ENCODE peak calls at places on chromosomes 13 and 19, in ten cellular contexts. One of them, this sample, is unnamed. For H3K36me3, the result is how much of the 10 kb centered on the place peaks cover.

GRCh38 chr13:94620286-94620896 is 18.7 kb downstream of the GPR180 start:
- DNase-seq in SK-N-SH: peak
- DNase-seq in trophoblast cell: peak
- DNase-seq in psoas muscle: no peak
- DNase-seq in MG63: no peak
- DNase-seq in neural progenitor cell: peak
- DNase-seq in IMR-90: peak
- DNase-seq in CD4-positive, CD25-positive, alpha-beta regulatory T cell: peak
- DNase-seq in body of pancreas: peak
- DNase-seq in BE2C: peak
- DNase-seq in this sample: peak

GRCh38 chr19:17488593-17489391 is 18.5 kb downstream of the SLC27A1 start:
- DNase-seq in SK-N-SH: peak
- DNase-seq in trophoblast cell: peak
- DNase-seq in psoas muscle: peak
- DNase-seq in MG63: peak
- DNase-seq in neural progenitor cell: peak
- DNase-seq in IMR-90: no peak
- DNase-seq in CD4-positive, CD25-positive, alpha-beta regulatory T cell: peak
- DNase-seq in body of pancreas: peak
- DNase-seq in BE2C: peak
- DNase-seq in this sample: peak

GRCh38 chr13:74047925-74048324 is 86.3 kb downstream of the KLF12 start:
- DNase-seq in SK-N-SH: no peak
- DNase-seq in trophoblast cell: peak
- DNase-seq in psoas muscle: no peak
- DNase-seq in MG63: no peak
- DNase-seq in neural progenitor cell: peak
- DNase-seq in IMR-90: no peak
- DNase-seq in CD4-positive, CD25-positive, alpha-beta regulatory T cell: no peak
- DNase-seq in body of pancreas: no peak
- DNase-seq in BE2C: no peak
- DNase-seq in this sample: peak

GRCh38 chr19:53086949-53087348 is 16.3 kb downstream of the ZNF160 start:
- DNase-seq in SK-N-SH: no peak
- DNase-seq in trophoblast cell: no peak
- DNase-seq in psoas muscle: peak
- DNase-seq in MG63: no peak
- DNase-seq in neural progenitor cell: no peak
- DNase-seq in IMR-90: peak
- DNase-seq in CD4-positive, CD25-positive, alpha-beta regulatory T cell: no peak
- DNase-seq in body of pancreas: peak
- DNase-seq in BE2C: no peak
- DNase-seq in this sample: no peak

GRCh38 chr13:69474286-69474685 is 633.3 kb upstream of the ATXN8OS start:
- DNase-seq in SK-N-SH: no peak
- DNase-seq in trophoblast cell: peak
- DNase-seq in psoas muscle: no peak
- DNase-seq in MG63: no peak
- DNase-seq in neural progenitor cell: no peak
- DNase-seq in IMR-90: no peak
- DNase-seq in CD4-positive, CD25-positive, alpha-beta regulatory T cell: no peak
- DNase-seq in body of pancreas: no peak
- DNase-seq in BE2C: no peak
- DNase-seq in this sample: no peak

GRCh38 chr19:3467437-3468198 is 12.7 kb downstream of the SMIM24 start:
- DNase-seq in SK-N-SH: no peak
- DNase-seq in trophoblast cell: no peak
- DNase-seq in psoas muscle: no peak
- DNase-seq in MG63: no peak
- DNase-seq in neural progenitor cell: no peak
- DNase-seq in IMR-90: no peak
- DNase-seq in CD4-positive, CD25-positive, alpha-beta regulatory T cell: no peak
- DNase-seq in body of pancreas: no peak
- DNase-seq in BE2C: no peak
- DNase-seq in this sample: no peak

GRCh38 chr13:23488442-23488841 is 54.9 kb upstream of the SACS start:
- DNase-seq in SK-N-SH: peak
- DNase-seq in trophoblast cell: peak
- DNase-seq in psoas muscle: no peak
- DNase-seq in MG63: no peak
- DNase-seq in neural progenitor cell: no peak
- DNase-seq in IMR-90: peak
- DNase-seq in CD4-positive, CD25-positive, alpha-beta regulatory T cell: no peak
- DNase-seq in body of pancreas: no peak
- DNase-seq in BE2C: no peak
- DNase-seq in this sample: peak

GRCh38 chr13:110023729-110024645 is 237.6 kb upstream of the IRS2 start:
- DNase-seq in SK-N-SH: no peak
- DNase-seq in trophoblast cell: no peak
- DNase-seq in psoas muscle: no peak
- DNase-seq in MG63: no peak
- DNase-seq in neural progenitor cell: peak
- DNase-seq in IMR-90: peak
- DNase-seq in CD4-positive, CD25-positive, alpha-beta regulatory T cell: no peak
- DNase-seq in body of pancreas: peak
- DNase-seq in BE2C: no peak
- DNase-seq in this sample: no peak

DNA sequence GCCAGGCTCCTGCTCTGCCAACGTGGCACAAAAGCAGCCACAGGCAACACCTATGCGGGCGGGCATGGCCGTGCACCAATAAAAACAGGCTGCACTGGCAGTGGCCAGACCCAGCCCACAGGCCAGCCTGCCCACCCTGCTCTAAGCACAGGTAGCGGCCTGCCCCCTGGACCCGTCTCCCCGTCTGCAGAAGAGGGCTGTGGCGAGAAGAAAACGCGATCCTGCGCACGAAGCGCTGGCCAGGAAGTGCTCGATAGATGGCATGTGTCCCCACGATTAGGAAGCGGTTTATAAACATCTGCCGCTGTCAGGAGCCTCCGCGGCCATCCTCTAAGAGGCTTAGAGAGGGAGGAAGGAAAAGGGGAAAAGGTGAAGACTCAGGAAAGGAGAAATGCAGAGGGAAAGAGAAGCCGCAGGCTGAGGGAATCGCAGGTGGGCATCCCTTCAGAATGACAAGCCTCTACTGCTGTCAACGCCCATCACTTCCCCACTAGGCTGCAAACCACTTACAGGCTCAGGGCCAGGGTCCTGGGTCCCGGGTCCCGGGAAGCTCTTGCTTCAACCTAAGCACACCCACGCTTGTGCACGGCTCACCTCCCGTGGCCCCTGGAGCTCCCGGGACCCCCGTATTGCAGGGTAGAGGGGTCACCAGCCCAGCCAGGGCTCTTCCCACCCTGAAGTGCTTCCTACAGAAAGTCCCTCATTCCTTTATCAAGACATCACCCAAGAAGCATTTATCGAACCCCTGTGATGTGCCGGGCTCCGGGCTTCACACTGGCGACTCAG is 10.5 kb downstream of the MLLT1 start:
- DNase-seq in SK-N-SH: no peak
- DNase-seq in trophoblast cell: no peak
- DNase-seq in psoas muscle: no peak
- DNase-seq in MG63: no peak
- DNase-seq in neural progenitor cell: no peak
- DNase-seq in IMR-90: no peak
- DNase-seq in CD4-positive, CD25-positive, alpha-beta regulatory T cell: no peak
- DNase-seq in body of pancreas: no peak
- DNase-seq in BE2C: no peak
- DNase-seq in this sample: no peak
- H3K36me3 ChIP-seq in SK-N-SH: under half
- H3K36me3 ChIP-seq in trophoblast cell: under half
- H3K36me3 ChIP-seq in psoas muscle: under half
- H3K36me3 ChIP-seq in MG63: under half
- H3K36me3 ChIP-seq in neural progenitor cell: under half
- H3K36me3 ChIP-seq in IMR-90: under half
- H3K36me3 ChIP-seq in CD4-positive, CD25-positive, alpha-beta regulatory T cell: under half
- H3K36me3 ChIP-seq in body of pancreas: under half
- H3K36me3 ChIP-seq in BE2C: half or more
- H3K36me3 ChIP-seq in this sample: under half

GRCh38 chr19:9849786-9850185 is 14.7 kb downstream of the PIN1 start:
- DNase-seq in SK-N-SH: no peak
- DNase-seq in trophoblast cell: no peak
- DNase-seq in psoas muscle: no peak
- DNase-seq in MG63: no peak
- DNase-seq in neural progenitor cell: no peak
- DNase-seq in IMR-90: no peak
- DNase-seq in CD4-positive, CD25-positive, alpha-beta regulatory T cell: no peak
- DNase-seq in body of pancreas: no peak
- DNase-seq in BE2C: no peak
- DNase-seq in this sample: no peak

GRCh38 chr19:9848060-9848459 is 12.9 kb downstream of the PIN1 start:
- DNase-seq in SK-N-SH: peak
- DNase-seq in trophoblast cell: no peak
- DNase-seq in psoas muscle: no peak
- DNase-seq in MG63: no peak
- DNase-seq in neural progenitor cell: peak
- DNase-seq in IMR-90: no peak
- DNase-seq in CD4-positive, CD25-positive, alpha-beta regulatory T cell: no peak
- DNase-seq in body of pancreas: peak
- DNase-seq in BE2C: peak
- DNase-seq in this sample: no peak

GRCh38 chr19:9847087-9847671 is 12.1 kb downstream of the PIN1 start:
- DNase-seq in SK-N-SH: peak
- DNase-seq in trophoblast cell: peak
- DNase-seq in psoas muscle: peak
- DNase-seq in MG63: peak
- DNase-seq in neural progenitor cell: peak
- DNase-seq in IMR-90: peak
- DNase-seq in CD4-positive, CD25-positive, alpha-beta regulatory T cell: peak
- DNase-seq in body of pancreas: peak
- DNase-seq in BE2C: peak
- DNase-seq in this sample: peak

GRCh38 chr19:9848761-9849160 is 13.6 kb downstream of the PIN1 start:
- DNase-seq in SK-N-SH: no peak
- DNase-seq in trophoblast cell: no peak
- DNase-seq in psoas muscle: no peak
- DNase-seq in MG63: no peak
- DNase-seq in neural progenitor cell: no peak
- DNase-seq in IMR-90: no peak
- DNase-seq in CD4-positive, CD25-positive, alpha-beta regulatory T cell: no peak
- DNase-seq in body of pancreas: peak
- DNase-seq in BE2C: no peak
- DNase-seq in this sample: no peak

DNA sequence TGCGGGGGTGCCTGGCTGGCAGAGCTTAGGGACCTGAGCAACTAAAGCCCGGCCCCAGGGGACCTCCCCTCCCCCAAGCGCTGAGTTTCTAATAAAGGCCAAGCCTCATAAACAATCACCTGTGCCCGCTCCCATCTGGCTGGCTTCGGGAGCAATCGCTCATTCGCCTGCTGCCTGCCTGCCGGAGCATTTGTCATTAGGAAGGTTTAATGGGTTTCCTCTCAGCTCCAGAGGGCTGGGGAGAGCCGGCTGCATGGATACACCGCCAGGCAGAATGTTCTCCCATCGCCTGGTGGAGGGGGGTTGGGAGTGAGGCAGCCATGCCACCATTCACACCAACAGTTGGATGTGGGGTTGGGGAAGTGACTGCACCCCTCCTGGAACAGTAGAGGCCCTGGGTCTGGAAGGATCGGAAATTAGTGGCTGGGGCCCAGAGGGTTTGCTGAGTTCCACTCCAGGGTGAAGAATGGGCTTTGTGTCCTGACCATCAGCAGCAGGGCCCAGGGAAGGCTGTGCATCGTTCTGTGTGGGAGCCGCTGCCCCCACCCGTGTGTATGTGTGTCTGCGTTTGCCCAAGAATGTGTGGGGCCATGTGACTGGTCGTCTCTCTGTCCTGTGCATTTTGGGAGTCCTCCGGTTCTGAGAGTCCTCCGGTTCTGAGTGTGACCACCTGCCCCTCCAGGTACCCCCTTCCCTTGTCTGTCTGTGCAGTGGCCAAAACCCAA is 15.3 kb downstream of the PIN1 start:
- DNase-seq in SK-N-SH: no peak
- DNase-seq in trophoblast cell: no peak
- DNase-seq in psoas muscle: no peak
- DNase-seq in MG63: no peak
- DNase-seq in neural progenitor cell: no peak
- DNase-seq in IMR-90: no peak
- DNase-seq in CD4-positive, CD25-positive, alpha-beta regulatory T cell: no peak
- DNase-seq in body of pancreas: peak
- DNase-seq in BE2C: no peak
- DNase-seq in this sample: no peak
- H3K36me3 ChIP-seq in SK-N-SH: under half
- H3K36me3 ChIP-seq in trophoblast cell: under half
- H3K36me3 ChIP-seq in psoas muscle: under half
- H3K36me3 ChIP-seq in MG63: under half
- H3K36me3 ChIP-seq in neural progenitor cell: under half
- H3K36me3 ChIP-seq in IMR-90: under half
- H3K36me3 ChIP-seq in CD4-positive, CD25-positive, alpha-beta regulatory T cell: under half
- H3K36me3 ChIP-seq in body of pancreas: under half
- H3K36me3 ChIP-seq in BE2C: under half
- H3K36me3 ChIP-seq in this sample: under half

GRCh38 chr19:47671499-47671898 is 41.7 kb upstream of the EHD2 start:
- DNase-seq in SK-N-SH: no peak
- DNase-seq in trophoblast cell: no peak
- DNase-seq in psoas muscle: no peak
- DNase-seq in MG63: no peak
- DNase-seq in neural progenitor cell: no peak
- DNase-seq in IMR-90: no peak
- DNase-seq in CD4-positive, CD25-positive, alpha-beta regulatory T cell: no peak
- DNase-seq in body of pancreas: no peak
- DNase-seq in BE2C: no peak
- DNase-seq in this sample: no peak
- H3K36me3 ChIP-seq in SK-N-SH: under half
- H3K36me3 ChIP-seq in trophoblast cell: under half
- H3K36me3 ChIP-seq in psoas muscle: under half
- H3K36me3 ChIP-seq in MG63: under half
- H3K36me3 ChIP-seq in neural progenitor cell: under half
- H3K36me3 ChIP-seq in IMR-90: under half
- H3K36me3 ChIP-seq in CD4-positive, CD25-positive, alpha-beta regulatory T cell: under half
- H3K36me3 ChIP-seq in body of pancreas: under half
- H3K36me3 ChIP-seq in BE2C: under half
- H3K36me3 ChIP-seq in this sample: under half

GRCh38 chr19:16226184-16226591 is 28.5 kb downstream of the AP1M1 start:
- DNase-seq in SK-N-SH: no peak
- DNase-seq in trophoblast cell: no peak
- DNase-seq in psoas muscle: no peak
- DNase-seq in MG63: no peak
- DNase-seq in neural progenitor cell: no peak
- DNase-seq in IMR-90: no peak
- DNase-seq in CD4-positive, CD25-positive, alpha-beta regulatory T cell: no peak
- DNase-seq in body of pancreas: no peak
- DNase-seq in BE2C: no peak
- DNase-seq in this sample: no peak

GRCh38 chr19:16223746-16224145 is 26.0 kb downstream of the AP1M1 start:
- DNase-seq in SK-N-SH: no peak
- DNase-seq in trophoblast cell: no peak
- DNase-seq in psoas muscle: no peak
- DNase-seq in MG63: no peak
- DNase-seq in neural progenitor cell: no peak
- DNase-seq in IMR-90: no peak
- DNase-seq in CD4-positive, CD25-positive, alpha-beta regulatory T cell: no peak
- DNase-seq in body of pancreas: no peak
- DNase-seq in BE2C: no peak
- DNase-seq in this sample: no peak

GRCh38 chr19:16222806-16223205 is 25.1 kb downstream of the AP1M1 start:
- DNase-seq in SK-N-SH: no peak
- DNase-seq in trophoblast cell: no peak
- DNase-seq in psoas muscle: no peak
- DNase-seq in MG63: no peak
- DNase-seq in neural progenitor cell: no peak
- DNase-seq in IMR-90: peak
- DNase-seq in CD4-positive, CD25-positive, alpha-beta regulatory T cell: no peak
- DNase-seq in body of pancreas: no peak
- DNase-seq in BE2C: no peak
- DNase-seq in this sample: peak

GRCh38 chr19:16225279-16226183 is 27.8 kb downstream of the AP1M1 start:
- DNase-seq in SK-N-SH: peak
- DNase-seq in trophoblast cell: no peak
- DNase-seq in psoas muscle: no peak
- DNase-seq in MG63: no peak
- DNase-seq in neural progenitor cell: no peak
- DNase-seq in IMR-90: no peak
- DNase-seq in CD4-positive, CD25-positive, alpha-beta regulatory T cell: no peak
- DNase-seq in body of pancreas: no peak
- DNase-seq in BE2C: no peak
- DNase-seq in this sample: no peak

DNA sequence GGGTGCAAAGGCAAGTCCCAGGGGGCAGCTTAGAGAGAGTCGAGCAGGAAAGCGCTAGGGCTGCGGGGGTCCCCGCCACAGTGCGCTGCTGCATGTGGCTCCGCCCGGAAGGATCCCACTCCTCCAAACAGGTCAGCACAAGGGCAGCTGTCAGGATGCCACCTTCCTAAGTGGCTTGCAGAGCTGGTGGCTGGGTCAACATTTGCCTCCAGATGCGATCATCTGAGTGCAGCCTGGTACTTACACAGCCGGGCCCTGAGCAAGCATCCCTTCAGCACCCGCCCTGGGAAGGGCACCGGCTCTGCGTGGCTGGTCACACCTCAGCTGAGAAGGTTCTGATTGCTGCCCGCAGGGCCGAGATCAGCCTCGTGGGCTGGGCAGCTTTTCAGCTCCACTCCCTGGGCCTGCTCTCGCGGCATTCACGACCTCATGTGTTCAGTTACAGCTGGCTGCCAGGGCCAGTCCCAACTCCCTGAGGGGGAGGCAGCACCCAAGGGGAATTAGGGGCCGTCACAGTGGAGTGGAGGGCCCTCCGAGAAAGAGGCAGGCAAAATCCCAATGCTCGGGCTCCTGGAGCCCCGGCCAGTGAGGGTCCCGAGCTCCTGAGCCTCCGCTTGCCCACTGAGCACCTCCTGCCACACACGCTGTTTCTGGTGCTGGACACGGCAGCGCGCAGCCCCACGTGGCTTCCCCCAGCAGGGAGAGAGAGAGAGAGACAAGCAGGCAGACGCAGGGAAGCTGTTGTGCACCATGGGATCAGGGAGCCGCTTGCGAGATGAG is 26.7 kb downstream of the AP1M1 start:
- DNase-seq in SK-N-SH: peak
- DNase-seq in trophoblast cell: no peak
- DNase-seq in psoas muscle: no peak
- DNase-seq in MG63: no peak
- DNase-seq in neural progenitor cell: no peak
- DNase-seq in IMR-90: no peak
- DNase-seq in CD4-positive, CD25-positive, alpha-beta regulatory T cell: no peak
- DNase-seq in body of pancreas: no peak
- DNase-seq in BE2C: no peak
- DNase-seq in this sample: no peak
- H3K36me3 ChIP-seq in SK-N-SH: half or more
- H3K36me3 ChIP-seq in trophoblast cell: half or more
- H3K36me3 ChIP-seq in psoas muscle: under half
- H3K36me3 ChIP-seq in MG63: half or more
- H3K36me3 ChIP-seq in neural progenitor cell: under half
- H3K36me3 ChIP-seq in IMR-90: half or more
- H3K36me3 ChIP-seq in CD4-positive, CD25-positive, alpha-beta regulatory T cell: half or more
- H3K36me3 ChIP-seq in body of pancreas: under half
- H3K36me3 ChIP-seq in BE2C: half or more
- H3K36me3 ChIP-seq in this sample: under half

This sample was measured in fibroblast of lung.